ENCODE peak calls at places on chromosome 4, in four cellular contexts. H, E, I and S are unnamed samples.

GRCh38 chr4:102263024-102263787 is 82.1 kb downstream of the SLC39A8 start:
- DNase-seq in I (no peak), H (peak; percentile 34), E (peak; percentile 15), S (no peak)

GRCh38 chr4:155526452-155527169 is 140.0 kb upstream of the GUCY1A1 start:
- DNase-seq in E (no peak), I (no peak), H (no peak), S (no peak)

GRCh38 chr4:41257257-41257900 is 651 bp downstream of the UCHL1 start:
- DNase-seq in I (no peak), E (no peak), H (no peak), S (peak; percentile 44)

GRCh38 chr4:168920438-168921081 is 89.5 kb downstream of the CBR4 start:
- DNase-seq in E (no peak), H (no peak), I (no peak), S (no peak)

GRCh38 chr4:150012851-150013360 is 65.3 kb upstream of the DCLK2 start:
- DNase-seq in I (no peak), H (no peak), E (no peak), S (no peak)

GRCh38 chr4:76407440-76408119 is 13.4 kb downstream of the CCDC158 start:
- DNase-seq in I (no peak), E (no peak), H (no peak), S (no peak)

GRCh38 chr4:62490635-62491034 is 1290.5 kb downstream of the ADGRL3 start:
- DNase-seq in I (no peak), H (no peak), E (no peak), S (no peak)

GRCh38 chr4:78369691-78370090 is 181.9 kb upstream of the ANXA3 start:
- DNase-seq in H (no peak), E (no peak), I (no peak), S (no peak)

DNA sequence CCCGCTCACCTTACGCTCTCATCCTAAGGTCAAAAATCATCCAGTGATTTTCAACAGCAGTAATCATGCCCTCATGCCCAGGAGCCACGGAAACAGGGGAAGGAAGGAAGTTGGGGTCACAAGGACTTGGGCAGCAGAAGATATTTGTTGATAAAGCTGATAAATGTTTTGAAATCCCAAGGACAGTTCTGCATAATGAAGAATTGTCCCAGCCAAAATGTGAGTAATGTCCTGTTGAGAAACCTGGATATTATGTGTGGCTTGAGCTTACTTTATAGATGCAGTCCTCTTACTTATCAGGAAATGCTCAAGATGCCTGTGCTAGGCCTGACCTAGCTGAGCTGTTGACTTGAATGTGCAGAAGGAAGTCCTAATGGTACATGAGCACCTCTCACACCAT is 263.0 kb upstream of the ZFP42 start:
- DNase-seq in I (no peak), E (no peak), H (no peak), S (no peak)
- TF ChIP-seq SPI1 in I (no peak), E (no peak), H (no peak), S (no peak)

GRCh38 chr4:79402452-79402851 is 5.6 kb downstream of the GK2 start:
- DNase-seq in H (no peak), E (no peak), I (no peak), S (no peak)
- TF ChIP-seq POLR2AphosphoS5 in H (no peak), E (no peak), I (no peak), S (no peak)

GRCh38 chr4:173538148-173538902 is 8.3 kb upstream of the HAND2 start:
- DNase-seq in H (peak; percentile 88), I (no peak), E (no peak), S (no peak)
- TF ChIP-seq SPI1 in H (peak; percentile 42), I (no peak), E (no peak), S (no peak)

DNA sequence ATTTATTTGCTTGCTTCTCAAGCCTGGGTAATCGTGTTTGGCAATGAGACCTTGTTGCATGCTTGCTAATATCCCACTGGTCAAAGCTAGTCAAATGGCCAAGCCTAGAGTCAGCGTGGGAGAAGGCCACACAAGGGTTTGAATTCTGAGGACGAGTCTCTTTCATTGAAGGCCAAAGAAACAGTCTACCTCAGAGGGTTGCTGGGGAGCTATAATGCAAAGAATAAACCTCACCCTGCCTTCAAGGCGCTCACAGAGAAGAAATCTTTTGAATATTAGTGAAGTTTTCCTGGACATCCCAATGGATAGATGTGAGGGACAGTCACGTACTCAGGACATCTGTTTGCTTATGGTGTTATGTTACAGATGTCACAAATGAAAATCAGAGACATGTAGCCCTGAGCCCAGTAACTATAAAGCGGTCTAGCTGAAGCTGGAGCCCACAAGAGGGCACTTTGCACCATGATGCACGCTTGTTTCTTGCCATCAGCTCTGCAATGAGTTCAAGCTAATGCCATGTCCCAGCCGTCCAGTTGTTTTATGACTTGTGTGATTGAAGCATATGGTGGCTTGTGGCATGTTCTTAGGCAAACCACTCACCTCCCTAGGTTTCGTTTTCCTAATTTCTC is 1.1 kb upstream of the TLR3 start:
- DNase-seq in E (no peak), I (peak; percentile 25), H (peak; percentile 50), S (no peak)
- TF ChIP-seq POLR2AphosphoS5 in E (no peak), I (no peak), H (no peak), S (no peak)

DNA sequence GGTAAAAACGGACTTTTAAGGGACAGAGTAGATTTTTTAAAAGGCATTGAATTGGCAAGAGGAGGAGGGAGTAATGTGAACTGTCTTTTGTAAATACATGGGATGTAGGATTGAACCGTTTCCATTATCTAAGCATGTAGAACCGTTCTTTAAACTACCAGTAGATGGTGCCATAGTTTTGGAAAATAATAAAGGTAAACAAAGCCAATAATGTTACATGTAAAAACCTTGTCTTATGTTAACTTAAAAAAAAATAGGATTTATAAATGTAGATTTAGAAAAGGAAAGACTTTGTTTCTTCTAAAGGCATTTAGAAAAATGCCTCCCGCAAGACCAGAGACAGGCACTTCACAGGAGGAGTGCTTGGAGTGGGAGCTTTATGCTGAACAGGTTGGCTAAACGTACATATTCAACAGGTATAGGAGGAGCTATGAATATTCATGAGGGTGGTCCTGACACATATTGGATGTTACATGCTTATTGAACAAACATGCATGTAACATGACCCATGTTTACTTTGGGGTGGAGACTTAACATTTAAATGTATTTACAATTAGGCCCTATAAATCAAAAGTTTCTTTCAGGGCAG is 45.5 kb upstream of the FAM241A start:
- DNase-seq in I (peak; percentile 27), E (peak; percentile 35), H (no peak), S (no peak)
- TF ChIP-seq SPI1 in I (no peak), E (no peak), H (no peak), S (no peak)

DNA sequence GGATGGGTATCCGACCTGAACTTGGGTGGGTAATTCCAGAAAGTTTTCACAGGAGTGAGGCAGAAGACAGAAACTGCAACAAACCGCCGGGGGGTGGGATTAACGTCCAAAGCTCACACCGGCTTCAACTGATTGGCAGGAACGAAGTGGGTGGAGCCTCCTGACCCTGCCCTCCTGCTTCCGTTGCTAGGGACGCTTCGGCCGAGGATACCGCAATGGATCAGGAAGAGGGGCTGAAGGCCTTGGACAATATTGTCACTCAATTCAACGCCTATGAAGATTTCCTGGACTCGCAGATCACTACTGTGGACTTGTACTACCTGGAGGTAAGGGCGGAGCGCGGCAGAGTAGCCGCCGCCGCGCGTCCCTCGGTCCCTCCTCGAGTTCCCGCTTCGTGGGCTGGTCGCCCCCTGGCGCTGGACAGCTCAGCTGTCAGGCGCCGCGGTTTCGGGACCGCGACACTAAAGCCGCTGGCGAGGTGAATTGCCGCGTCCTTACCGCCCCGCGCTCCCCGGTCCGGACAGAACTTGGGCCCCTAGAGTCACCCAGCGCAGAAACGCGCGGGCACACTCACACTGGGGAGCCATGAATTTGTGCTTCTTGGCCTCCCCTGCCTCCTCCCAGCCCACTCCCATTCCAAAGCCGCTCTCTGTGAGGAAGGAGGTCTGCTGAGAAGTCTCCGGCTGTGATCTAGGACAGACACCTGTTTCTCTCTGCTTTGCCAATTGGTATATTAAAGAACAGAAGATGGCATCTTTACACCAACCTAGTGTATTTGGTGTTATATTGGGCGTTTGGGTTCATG is at the start of gene CFAP299:
- DNase-seq in H (peak; percentile 69), E (peak; percentile 95), I (peak; percentile 44), S (peak; percentile 61)
- TF ChIP-seq POLR2AphosphoS5 in H (no peak), E (no peak), I (no peak), S (no peak)

DNA sequence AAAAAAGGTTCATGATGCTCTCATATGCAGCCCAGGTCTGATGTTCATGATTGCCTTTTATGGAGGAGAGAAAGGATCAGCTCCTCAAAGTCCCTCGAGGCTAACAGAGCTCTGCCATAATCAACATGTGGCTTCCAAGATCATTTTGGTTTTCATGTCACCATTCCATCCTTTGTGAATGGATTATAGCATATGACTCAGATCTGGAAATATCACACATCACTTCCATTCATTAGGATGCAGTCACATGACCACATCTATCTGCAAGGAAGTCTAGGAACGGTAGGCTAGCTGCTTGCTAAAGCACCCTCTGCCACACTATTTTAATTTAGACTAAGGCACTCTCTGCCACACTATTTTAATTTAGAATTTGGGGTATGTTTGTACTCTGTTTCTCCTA is 77.6 kb downstream of the COX18 start:
- DNase-seq in I (no peak), H (no peak), E (no peak), S (no peak)
- TF ChIP-seq SPI1 in I (no peak), H (no peak), E (no peak), S (no peak)

GRCh38 chr4:53654300-53654758 is 63.0 kb upstream of the LNX1 start:
- DNase-seq in E (no peak), I (peak; percentile 58), H (no peak), S (no peak)
- TF ChIP-seq POLR2AphosphoS5 in E (no peak), I (no peak), H (no peak), S (no peak)

GRCh38 chr4:109655396-109655795 is 47.8 kb downstream of the CASP6 start:
- DNase-seq in E (no peak), H (no peak), I (no peak), S (no peak)
- TF ChIP-seq SPI1 in E (no peak), H (no peak), I (no peak), S (no peak)

GRCh38 chr4:1194028-1194900 is 21.9 kb upstream of the SPON2 start:
- DNase-seq in H (no peak), I (no peak), E (no peak), S (peak; percentile 25)
- TF ChIP-seq POLR2AphosphoS5 in H (no peak), I (no peak), E (no peak), S (no peak)